ENCODE peak calls at places on chromosomes 13 and 19, in six cellular contexts. One of them, this sample, is unnamed.
A peak's percentile ranks its signal among the peaks of the same experiment; 100 is the strongest.

GRCh38 chr19:36266375-36266961 is 51.6 kb downstream of the ZNF146 start:
- DNase-seq in upper lobe of right lung: no peak
- DNase-seq in testis: peak; percentile 69
- DNase-seq in neural progenitor cell: no peak
- DNase-seq in tibial artery: no peak
- DNase-seq in SJCRH30: no peak
- DNase-seq in this sample: peak; percentile 79

GRCh38 chr19:2327773-2328400 is 499 bp downstream of the LSM7 start:
- DNase-seq in upper lobe of right lung: no peak
- DNase-seq in testis: peak; percentile 38
- DNase-seq in neural progenitor cell: peak; percentile 80
- DNase-seq in tibial artery: no peak
- DNase-seq in SJCRH30: peak; percentile 52
- DNase-seq in this sample: no peak

GRCh38 chr13:99982021-99982740 is 597 bp downstream of the ZIC2 start:
- DNase-seq in upper lobe of right lung: no peak
- DNase-seq in testis: no peak
- DNase-seq in neural progenitor cell: peak; percentile 77
- DNase-seq in tibial artery: no peak
- DNase-seq in SJCRH30: peak; percentile 54
- DNase-seq in this sample: no peak

GRCh38 chr19:46621191-46622117 is 3.4 kb downstream of the PTGIR start:
- DNase-seq in upper lobe of right lung: no peak
- DNase-seq in testis: no peak
- DNase-seq in neural progenitor cell: peak; percentile 43
- DNase-seq in tibial artery: peak; percentile 71
- DNase-seq in SJCRH30: no peak
- DNase-seq in this sample: no peak

GRCh38 chr19:8045872-8046568 is 6.5 kb upstream of the CCL25 start:
- DNase-seq in upper lobe of right lung: no peak
- DNase-seq in testis: no peak
- DNase-seq in neural progenitor cell: no peak
- DNase-seq in tibial artery: no peak
- DNase-seq in SJCRH30: peak; percentile 49
- DNase-seq in this sample: no peak

GRCh38 chr13:111597041-111598017 is 276.9 kb downstream of the TEX29 start:
- DNase-seq in upper lobe of right lung: peak; percentile 42
- DNase-seq in testis: no peak
- DNase-seq in neural progenitor cell: peak; percentile 7
- DNase-seq in tibial artery: no peak
- DNase-seq in SJCRH30: no peak
- DNase-seq in this sample: peak; percentile 57

GRCh38 chr13:109859216-109859835 is 72.9 kb upstream of the IRS2 start:
- DNase-seq in upper lobe of right lung: no peak
- DNase-seq in testis: no peak
- DNase-seq in neural progenitor cell: no peak
- DNase-seq in tibial artery: no peak
- DNase-seq in SJCRH30: peak; percentile 30
- DNase-seq in this sample: no peak

GRCh38 chr19:52600639-52601024 is 30.5 kb downstream of the ZNF701 start:
- DNase-seq in upper lobe of right lung: peak; percentile 64
- DNase-seq in testis: peak; percentile 21
- DNase-seq in neural progenitor cell: no peak
- DNase-seq in tibial artery: no peak
- DNase-seq in SJCRH30: no peak
- DNase-seq in this sample: peak; percentile 54

GRCh38 chr13:21012841-21013681 is 48.3 kb downstream of the LATS2 start:
- DNase-seq in upper lobe of right lung: peak; percentile 18
- DNase-seq in testis: no peak
- DNase-seq in neural progenitor cell: no peak
- DNase-seq in tibial artery: peak; percentile 43
- DNase-seq in SJCRH30: no peak
- DNase-seq in this sample: no peak

GRCh38 chr13:33017410-33017929 is 1.2 kb downstream of the KL start:
- DNase-seq in upper lobe of right lung: no peak
- DNase-seq in testis: peak; percentile 20
- DNase-seq in neural progenitor cell: peak; percentile 54
- DNase-seq in tibial artery: peak; percentile 69
- DNase-seq in SJCRH30: no peak
- DNase-seq in this sample: no peak

GRCh38 chr19:10817291-10818038 is 18.5 kb downstream of the TMED1 start:
- DNase-seq in upper lobe of right lung: no peak
- DNase-seq in testis: peak; percentile 61
- DNase-seq in neural progenitor cell: no peak
- DNase-seq in tibial artery: peak; percentile 89
- DNase-seq in SJCRH30: no peak
- DNase-seq in this sample: peak; percentile 93

GRCh38 chr19:11710313-11710712 is 28.4 kb downstream of the ZNF823 start:
- DNase-seq in upper lobe of right lung: no peak
- DNase-seq in testis: no peak
- DNase-seq in neural progenitor cell: no peak
- DNase-seq in tibial artery: no peak
- DNase-seq in SJCRH30: no peak
- DNase-seq in this sample: no peak

GRCh38 chr19:3346677-3347353 is 19.6 kb upstream of the NFIC start:
- DNase-seq in upper lobe of right lung: peak; percentile 76
- DNase-seq in testis: peak; percentile 70
- DNase-seq in neural progenitor cell: no peak
- DNase-seq in tibial artery: peak; percentile 95
- DNase-seq in SJCRH30: peak; percentile 53
- DNase-seq in this sample: peak; percentile 95

GRCh38 chr13:105804561-105805190 is 730.8 kb downstream of the EFNB2 start:
- DNase-seq in upper lobe of right lung: no peak
- DNase-seq in testis: no peak
- DNase-seq in neural progenitor cell: no peak
- DNase-seq in tibial artery: no peak
- DNase-seq in SJCRH30: no peak
- DNase-seq in this sample: peak; percentile 44

GRCh38 chr13:42999491-42999890 is 7.5 kb upstream of the EPSTI1 start:
- DNase-seq in upper lobe of right lung: no peak
- DNase-seq in testis: peak; percentile 40
- DNase-seq in neural progenitor cell: no peak
- DNase-seq in tibial artery: no peak
- DNase-seq in SJCRH30: no peak
- DNase-seq in this sample: no peak

GRCh38 chr13:96898212-96898611 is 96.1 kb downstream of the OXGR1 start:
- DNase-seq in upper lobe of right lung: no peak
- DNase-seq in testis: no peak
- DNase-seq in neural progenitor cell: no peak
- DNase-seq in tibial artery: no peak
- DNase-seq in SJCRH30: peak; percentile 26
- DNase-seq in this sample: no peak

GRCh38 chr19:1104452-1105216 is 840 bp downstream of the GPX4 start:
- DNase-seq in upper lobe of right lung: peak; percentile 93
- DNase-seq in testis: peak; percentile 78
- DNase-seq in neural progenitor cell: peak; percentile 92
- DNase-seq in tibial artery: peak; percentile 91
- DNase-seq in SJCRH30: peak; percentile 66
- DNase-seq in this sample: peak; percentile 87

GRCh38 chr13:50389726-50390125 is 374.5 kb downstream of the KCNRG start:
- DNase-seq in upper lobe of right lung: no peak
- DNase-seq in testis: no peak
- DNase-seq in neural progenitor cell: no peak
- DNase-seq in tibial artery: no peak
- DNase-seq in SJCRH30: no peak
- DNase-seq in this sample: no peak

GRCh38 chr19:29714371-29714952 is 599 bp downstream of the C19orf12 start:
- DNase-seq in upper lobe of right lung: peak; percentile 40
- DNase-seq in testis: no peak
- DNase-seq in neural progenitor cell: no peak
- DNase-seq in tibial artery: no peak
- DNase-seq in SJCRH30: no peak
- DNase-seq in this sample: peak; percentile 56

GRCh38 chr13:23427342-23428182 is 5.9 kb downstream of the SACS start:
- DNase-seq in upper lobe of right lung: no peak
- DNase-seq in testis: peak; percentile 33
- DNase-seq in neural progenitor cell: no peak
- DNase-seq in tibial artery: peak; percentile 80
- DNase-seq in SJCRH30: peak; percentile 53
- DNase-seq in this sample: peak; percentile 64

GRCh38 chr19:44005968-44006367 is 3.2 kb downstream of the ZNF230 start:
- DNase-seq in upper lobe of right lung: no peak
- DNase-seq in testis: no peak
- DNase-seq in neural progenitor cell: no peak
- DNase-seq in tibial artery: no peak
- DNase-seq in SJCRH30: no peak
- DNase-seq in this sample: no peak

GRCh38 chr13:79883216-79883615 is 402.3 kb downstream of the NDFIP2 start:
- DNase-seq in upper lobe of right lung: no peak
- DNase-seq in testis: no peak
- DNase-seq in neural progenitor cell: no peak
- DNase-seq in tibial artery: no peak
- DNase-seq in SJCRH30: no peak
- DNase-seq in this sample: no peak

GRCh38 chr13:20294497-20294896 is 62.4 kb upstream of the GJB6 start:
- DNase-seq in upper lobe of right lung: no peak
- DNase-seq in testis: no peak
- DNase-seq in neural progenitor cell: peak; percentile 33
- DNase-seq in tibial artery: no peak
- DNase-seq in SJCRH30: no peak
- DNase-seq in this sample: no peak

DNA sequence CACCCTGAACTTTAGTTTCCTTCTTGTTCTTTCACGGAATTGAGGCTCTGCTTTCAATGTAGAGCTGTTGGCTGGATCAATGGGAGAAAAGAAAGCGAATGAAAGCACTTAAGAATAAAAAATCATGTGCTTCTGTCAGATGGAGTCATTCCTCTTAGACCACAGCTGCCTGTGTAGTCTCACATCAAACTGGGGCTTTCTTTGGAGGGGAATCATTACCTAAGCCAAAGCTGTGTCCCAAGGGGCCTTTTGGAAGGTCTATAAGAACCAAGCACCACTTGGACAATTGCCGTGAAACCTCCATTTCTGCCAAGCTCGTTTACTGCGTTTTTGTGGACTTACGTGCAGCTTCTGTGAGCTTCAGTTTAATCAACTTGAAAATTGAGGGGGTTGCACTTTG is 44.2 kb upstream of the RNF113B start:
- DNase-seq in upper lobe of right lung: no peak
- DNase-seq in testis: no peak
- DNase-seq in neural progenitor cell: no peak
- DNase-seq in tibial artery: no peak
- DNase-seq in SJCRH30: peak; percentile 82
- DNase-seq in this sample: no peak
- H3K27ac ChIP-seq in upper lobe of right lung: no peak overlapping the region
- H3K27ac ChIP-seq in testis: no peak overlapping the region
- H3K27ac ChIP-seq in neural progenitor cell: no peak overlapping the region
- H3K27ac ChIP-seq in tibial artery: peak overlapping the region; percentile 26
- H3K27ac ChIP-seq in SJCRH30: peak overlapping the region; percentile 24
- H3K27ac ChIP-seq in this sample: no peak overlapping the region

GRCh38 chr19:33301900-33302174 is 497 bp downstream of the CEBPA start:
- DNase-seq in upper lobe of right lung: no peak
- DNase-seq in testis: no peak
- DNase-seq in neural progenitor cell: peak; percentile 69
- DNase-seq in tibial artery: no peak
- DNase-seq in SJCRH30: no peak
- DNase-seq in this sample: no peak

GRCh38 chr19:33299061-33299665 is 3.2 kb downstream of the CEBPA start:
- DNase-seq in upper lobe of right lung: no peak
- DNase-seq in testis: no peak
- DNase-seq in neural progenitor cell: peak; percentile 46
- DNase-seq in tibial artery: no peak
- DNase-seq in SJCRH30: no peak
- DNase-seq in this sample: no peak

GRCh38 chr19:33298146-33298911 is 4.0 kb downstream of the CEBPA start:
- DNase-seq in upper lobe of right lung: peak; percentile 85
- DNase-seq in testis: no peak
- DNase-seq in neural progenitor cell: no peak
- DNase-seq in tibial artery: no peak
- DNase-seq in SJCRH30: no peak
- DNase-seq in this sample: no peak

GRCh38 chr19:33301011-33301899 is 1.1 kb downstream of the CEBPA start:
- DNase-seq in upper lobe of right lung: no peak
- DNase-seq in testis: no peak
- DNase-seq in neural progenitor cell: peak; percentile 59
- DNase-seq in tibial artery: no peak
- DNase-seq in SJCRH30: no peak
- DNase-seq in this sample: no peak

GRCh38 chr19:33300016-33300981 is 2.0 kb downstream of the CEBPA start:
- DNase-seq in upper lobe of right lung: no peak
- DNase-seq in testis: no peak
- DNase-seq in neural progenitor cell: no peak
- DNase-seq in tibial artery: no peak
- DNase-seq in SJCRH30: no peak
- DNase-seq in this sample: no peak
- H3K4me3 ChIP-seq in upper lobe of right lung: peak overlapping the region; percentile 61
- H3K4me3 ChIP-seq in testis: no peak overlapping the region
- H3K4me3 ChIP-seq in neural progenitor cell: peak overlapping the region; percentile 85
- H3K4me3 ChIP-seq in tibial artery: peak overlapping the region; percentile 68
- H3K4me3 ChIP-seq in SJCRH30: no peak overlapping the region
- H3K4me3 ChIP-seq in this sample: no peak overlapping the region

GRCh38 chr13:51803422-51804294 is at the start of gene DHRS12:
- DNase-seq in upper lobe of right lung: peak; percentile 96
- DNase-seq in testis: peak; percentile 93
- DNase-seq in neural progenitor cell: peak; percentile 85
- DNase-seq in tibial artery: peak; percentile 96
- DNase-seq in SJCRH30: peak; percentile 85
- DNase-seq in this sample: peak; percentile 95

GRCh38 chr13:51800456-51800855 is 3.5 kb downstream of the DHRS12 start:
- DNase-seq in upper lobe of right lung: no peak
- DNase-seq in testis: no peak
- DNase-seq in neural progenitor cell: no peak
- DNase-seq in tibial artery: peak; percentile 83
- DNase-seq in SJCRH30: no peak
- DNase-seq in this sample: no peak

GRCh38 chr13:51803018-51803417 is 945 bp downstream of the DHRS12 start:
- DNase-seq in upper lobe of right lung: no peak
- DNase-seq in testis: no peak
- DNase-seq in neural progenitor cell: peak; percentile 37
- DNase-seq in tibial artery: no peak
- DNase-seq in SJCRH30: no peak
- DNase-seq in this sample: no peak

GRCh38 chr13:51802601-51803000 is 1.4 kb downstream of the DHRS12 start:
- DNase-seq in upper lobe of right lung: no peak
- DNase-seq in testis: no peak
- DNase-seq in neural progenitor cell: no peak
- DNase-seq in tibial artery: no peak
- DNase-seq in SJCRH30: no peak
- DNase-seq in this sample: no peak

DNA sequence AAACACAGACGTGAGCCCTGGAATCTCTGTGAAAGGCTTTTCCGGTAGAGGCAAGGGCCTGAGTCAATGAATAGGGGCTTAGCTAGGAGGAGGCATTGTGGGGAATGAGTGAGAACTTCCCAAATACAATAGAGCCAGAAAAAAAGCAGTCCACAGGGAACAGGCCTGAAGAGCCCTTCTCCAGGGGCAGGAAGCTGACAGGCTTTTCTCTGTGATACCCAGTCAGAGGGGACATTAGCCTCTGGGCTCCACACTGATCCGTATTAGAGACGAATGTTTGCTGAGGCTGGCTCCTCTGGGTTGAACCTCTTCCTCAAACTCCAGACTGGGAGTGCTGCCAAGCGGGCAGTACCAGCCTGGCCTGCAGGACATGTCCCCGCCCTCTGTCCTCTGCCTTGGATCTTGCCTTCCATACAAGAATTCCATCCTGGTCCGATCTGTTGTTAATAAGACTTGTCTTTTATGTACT is 2.3 kb downstream of the DHRS12 start:
- DNase-seq in upper lobe of right lung: peak; percentile 90
- DNase-seq in testis: peak; percentile 84
- DNase-seq in neural progenitor cell: peak; percentile 92
- DNase-seq in tibial artery: peak; percentile 92
- DNase-seq in SJCRH30: no peak
- DNase-seq in this sample: peak; percentile 91
- H3K4me1 ChIP-seq in upper lobe of right lung: peaks cover 35% of the 10 kb centered on the region
- H3K4me1 ChIP-seq in testis: peaks cover 30% of the 10 kb centered on the region
- H3K4me1 ChIP-seq in neural progenitor cell: peaks cover 58% of the 10 kb centered on the region
- H3K4me1 ChIP-seq in tibial artery: no peaks in the 10 kb centered on the region
- H3K4me1 ChIP-seq in SJCRH30: peaks cover 19% of the 10 kb centered on the region
- H3K4me1 ChIP-seq in this sample: peaks cover 6% of the 10 kb centered on the region

GRCh38 chr19:13045812-13046211 is 50.5 kb downstream of the NFIX start:
- DNase-seq in upper lobe of right lung: no peak
- DNase-seq in testis: peak; percentile 46
- DNase-seq in neural progenitor cell: no peak
- DNase-seq in tibial artery: no peak
- DNase-seq in SJCRH30: no peak
- DNase-seq in this sample: no peak
- H3K27ac ChIP-seq in upper lobe of right lung: no peak overlapping the region
- H3K27ac ChIP-seq in testis: no peak overlapping the region
- H3K27ac ChIP-seq in neural progenitor cell: no peak overlapping the region
- H3K27ac ChIP-seq in tibial artery: peak overlapping the region; percentile 99
- H3K27ac ChIP-seq in SJCRH30: no peak overlapping the region
- H3K27ac ChIP-seq in this sample: no peak overlapping the region